ENCODE peak calls at places on chromosomes 1 and 21, in ten cellular contexts. T is AG20443; G is adipocyte; C is dorsolateral prefrontal cortex; L is fibroblast of mammary gland; V is stimulated activated naive CD8-positive, alpha-beta T cell treated with anti-CD3 and anti-CD28 coated beads, Interleukin-15, amount 100 ng/mL, for 72 hours; I is lung microvascular endothelial cell; H is iPS-NIHi11; K is mammary epithelial cell; R is EL. S is an unnamed sample.

GRCh38 chr1:228109962-228110488 is 926 bp upstream of the MRPL55 start:
- DNase-seq in R (peak), C (no peak), G (peak), T (no peak), I (peak), H (no peak), L (no peak), V (no peak), K (no peak), S (no peak)

GRCh38 chr1:241096982-241097381 is 260.0 kb downstream of the RGS7 start:
- DNase-seq in V (no peak), R (no peak), I (no peak), K (no peak), H (no peak), L (no peak), C (no peak), G (no peak), T (no peak), S (no peak)

GRCh38 chr1:170707959-170708666 is 44.2 kb downstream of the PRRX1 start:
- DNase-seq in L (peak), H (no peak), C (no peak), K (peak), I (peak), G (peak), V (no peak), R (peak), T (peak), S (no peak)

GRCh38 chr1:60573121-60573520 is 499.6 kb upstream of the C1orf87 start:
- DNase-seq in K (peak), L (peak), R (no peak), I (no peak), V (no peak), G (peak), H (no peak), C (no peak), T (no peak), S (no peak)

GRCh38 chr1:219514728-219515127 is 98.2 kb downstream of the ZC3H11B start:
- DNase-seq in I (no peak), T (no peak), G (no peak), K (no peak), L (no peak), C (no peak), R (no peak), V (no peak), H (no peak), S (no peak)

GRCh38 chr21:46393941-46394818 is 64.5 kb upstream of the DIP2A start:
- DNase-seq in I (peak), C (no peak), T (no peak), G (no peak), L (no peak), H (no peak), K (no peak), V (no peak), R (no peak), S (no peak)

GRCh38 chr1:195766709-195767108 is 841.5 kb downstream of the KCNT2 start:
- DNase-seq in L (peak), T (peak), I (no peak), C (no peak), R (peak), H (no peak), K (peak), V (no peak), G (peak), S (no peak)

GRCh38 chr1:2356401-2356800 is 35.0 kb downstream of the MORN1 start:
- DNase-seq in H (no peak), R (no peak), I (no peak), C (no peak), L (no peak), V (no peak), G (no peak), K (no peak), T (no peak), S (no peak)

GRCh38 chr1:32363713-32364112 is 1.4 kb downstream of the TSSK3 start:
- DNase-seq in K (no peak), L (no peak), V (no peak), G (no peak), H (no peak), T (no peak), C (no peak), R (no peak), I (no peak), S (no peak)

GRCh38 chr1:59737638-59738037 is 77.1 kb upstream of the HOOK1 start:
- DNase-seq in V (no peak), G (no peak), T (no peak), K (no peak), R (no peak), C (no peak), H (no peak), I (no peak), L (no peak), S (no peak)

GRCh38 chr1:181676269-181676668 is 193.0 kb downstream of the CACNA1E start:
- DNase-seq in G (peak), T (peak), K (peak), V (no peak), I (peak), C (peak), H (peak), R (peak), L (peak), S (no peak)

GRCh38 chr1:86649618-86650017 is 54.8 kb upstream of the SH3GLB1 start:
- DNase-seq in V (no peak), I (no peak), L (no peak), R (no peak), H (no peak), K (no peak), G (no peak), C (no peak), T (no peak), S (no peak)

GRCh38 chr1:65114312-65114711 is 33.7 kb upstream of the AK4 start:
- DNase-seq in T (no peak), V (no peak), C (no peak), H (no peak), K (no peak), I (peak), G (peak), L (no peak), R (no peak), S (no peak)

GRCh38 chr21:42163511-42163863 is 55.5 kb upstream of the ABCG1 start:
- DNase-seq in I (no peak), G (no peak), T (no peak), K (no peak), L (no peak), H (no peak), C (peak), V (no peak), R (no peak), S (no peak)

GRCh38 chr21:35265170-35265877 is 216.2 kb upstream of the RUNX1 start:
- DNase-seq in G (no peak), T (peak), H (no peak), R (peak), K (peak), V (no peak), C (no peak), I (no peak), L (peak), S (no peak)

GRCh38 chr1:42674682-42675081 is 7.5 kb upstream of the YBX1 start:
- DNase-seq in G (no peak), V (no peak), T (no peak), K (no peak), R (no peak), H (no peak), C (no peak), L (no peak), I (peak), S (no peak)

GRCh38 chr1:205032512-205032911 is 10.5 kb upstream of the CNTN2 start:
- DNase-seq in V (no peak), T (no peak), I (no peak), H (no peak), R (no peak), C (peak), L (no peak), K (no peak), G (no peak), S (no peak)

GRCh38 chr1:184212649-184213314 is 161.3 kb downstream of the TSEN15 start:
- DNase-seq in L (peak), K (peak), C (no peak), H (peak), V (no peak), G (peak), R (peak), T (peak), I (no peak), S (peak)